ENCODE peak calls at places on chromosomes 2 and 18, in eight cellular contexts. M, J, O, U, R, H, Q and D are unnamed samples.

GRCh38 chr2:50143822-50144575 is 887.9 kb downstream of the NRXN1 start:
- DNase-seq in M (no peak), J (peak), O (no peak), U (no peak), R (no peak), H (no peak), Q (peak), D (no peak)

GRCh38 chr18:49412673-49413072 is 47.8 kb downstream of the DYM start:
- DNase-seq in M (no peak), J (no peak), O (no peak), U (no peak), R (no peak), H (no peak), Q (no peak), D (no peak)

GRCh38 chr2:195520671-195521155 is 136.3 kb upstream of the SLC39A10 start:
- DNase-seq in M (no peak), J (peak), O (no peak), U (no peak), R (no peak), H (no peak), Q (no peak), D (no peak)

GRCh38 chr2:191678437-191679110 is 638 bp downstream of the NABP1 start:
- DNase-seq in M (peak), J (peak), O (peak), U (peak), R (peak), H (peak), Q (peak), D (peak)

GRCh38 chr2:203484266-203485112 is 50.6 kb downstream of the RAPH1 start:
- DNase-seq in M (no peak), J (no peak), O (no peak), U (no peak), R (no peak), H (no peak), Q (peak), D (no peak)

GRCh38 chr2:221502270-221502973 is 69.7 kb downstream of the EPHA4 start:
- DNase-seq in M (no peak), J (no peak), O (no peak), U (no peak), R (no peak), H (no peak), Q (no peak), D (no peak)

GRCh38 chr2:218435003-218435982 is 16.4 kb downstream of the VIL1 start:
- DNase-seq in M (no peak), J (no peak), O (no peak), U (no peak), R (peak), H (peak), Q (no peak), D (no peak)

GRCh38 chr2:134189009-134189717 is 64.7 kb upstream of the MGAT5 start:
- DNase-seq in M (no peak), J (peak), O (no peak), U (no peak), R (no peak), H (no peak), Q (no peak), D (no peak)

GRCh38 chr2:238158807-238159539 is at the start of gene ERFE:
- DNase-seq in M (no peak), J (peak), O (peak), U (no peak), R (peak), H (no peak), Q (no peak), D (no peak)

GRCh38 chr18:36307513-36307912 is 10.0 kb downstream of the FHOD3 start:
- DNase-seq in M (no peak), J (no peak), O (no peak), U (no peak), R (no peak), H (no peak), Q (no peak), D (no peak)

GRCh38 chr2:143279672-143280071 is 150.5 kb downstream of the ARHGAP15 start:
- DNase-seq in M (no peak), J (no peak), O (no peak), U (no peak), R (no peak), H (no peak), Q (no peak), D (no peak)

GRCh38 chr2:143284087-143284675 is 155.0 kb downstream of the ARHGAP15 start:
- DNase-seq in M (no peak), J (peak), O (no peak), U (no peak), R (no peak), H (no peak), Q (no peak), D (no peak)

GRCh38 chr2:143280097-143280757 is 151.0 kb downstream of the ARHGAP15 start:
- DNase-seq in M (no peak), J (no peak), O (no peak), U (no peak), R (no peak), H (no peak), Q (no peak), D (no peak)

GRCh38 chr2:143282684-143283083 is 153.5 kb downstream of the ARHGAP15 start:
- DNase-seq in M (no peak), J (no peak), O (peak), U (no peak), R (no peak), H (no peak), Q (no peak), D (no peak)
- TF ChIP-seq CTCF in M (no peak), J (no peak), O (peak), U (no peak), R (no peak), H (no peak), Q (no peak), D (no peak)

GRCh38 chr2:37571571-37572136 is 99.8 kb downstream of the CDC42EP3 start:
- DNase-seq in M (no peak), J (no peak), O (no peak), U (no peak), R (no peak), H (no peak), Q (no peak), D (no peak)
- TF ChIP-seq POLR2A in M (no peak), J (no peak), O (no peak), U (no peak), R (no peak), H (no peak), Q (no peak), D (no peak)

GRCh38 chr18:62030091-62030985 is 137.5 kb upstream of the RNF152 start:
- DNase-seq in M (no peak), J (no peak), O (no peak), U (no peak), R (no peak), H (no peak), Q (no peak), D (no peak)
- TF ChIP-seq CTCF in M (no peak), J (no peak), O (no peak), U (no peak), R (no peak), H (no peak), Q (no peak), D (no peak)

DNA sequence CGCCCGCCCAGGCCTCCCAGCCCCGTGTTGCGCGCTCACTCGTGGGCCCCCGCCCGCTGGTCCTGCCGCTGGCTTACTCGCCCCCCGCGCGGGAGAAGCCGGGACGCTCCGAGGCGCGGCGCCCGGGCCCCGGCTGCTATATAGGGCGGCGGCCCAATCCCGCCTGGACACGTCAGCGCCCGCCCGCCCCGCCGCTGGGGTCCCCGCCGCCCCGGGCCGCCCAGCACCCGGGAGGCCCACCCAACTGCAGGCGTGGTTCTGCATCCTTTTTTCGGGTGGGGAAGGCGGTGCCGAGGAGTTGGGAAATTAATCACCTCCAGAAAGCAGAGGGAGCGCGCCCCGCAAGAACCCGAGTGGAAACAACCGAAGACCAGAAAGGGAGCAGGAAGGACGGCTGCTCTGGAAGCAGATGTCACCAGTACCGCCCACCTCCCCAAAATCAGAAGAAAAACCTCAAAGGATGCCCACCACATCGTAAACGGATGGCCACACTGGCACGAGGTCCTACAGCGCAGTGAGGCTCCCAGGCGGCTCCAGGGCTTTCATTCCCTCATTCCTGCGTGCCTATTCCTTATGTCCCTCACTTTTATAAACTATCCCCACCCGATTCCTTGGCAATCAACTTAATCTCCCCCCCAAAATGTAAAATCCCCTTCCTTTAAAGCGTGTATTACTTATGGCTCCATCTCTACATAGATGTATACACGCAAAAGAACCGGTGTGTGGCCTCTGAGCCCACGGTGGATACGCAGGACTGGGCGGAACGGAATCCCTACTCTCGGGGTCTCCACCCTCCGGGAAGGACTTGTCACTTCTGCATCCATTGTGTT is 42.5 kb downstream of the HDLBP start:
- DNase-seq in M (peak), J (no peak), O (peak), U (peak), R (no peak), H (peak), Q (peak), D (peak)
- TF ChIP-seq POLR2A in M (peak), J (peak), O (no peak), U (peak), R (no peak), H (no peak), Q (peak), D (peak)

GRCh38 chr2:214960677-214961076 is 151.2 kb upstream of the BARD1 start:
- DNase-seq in M (no peak), J (no peak), O (no peak), U (no peak), R (no peak), H (no peak), Q (no peak), D (no peak)
- TF ChIP-seq CTCF in M (peak), J (peak), O (no peak), U (no peak), R (no peak), H (no peak), Q (no peak), D (no peak)

GRCh38 chr2:96124406-96125265 is 8.3 kb upstream of the ADRA2B start:
- DNase-seq in M (no peak), J (no peak), O (no peak), U (no peak), R (no peak), H (no peak), Q (no peak), D (no peak)
- TF ChIP-seq POLR2A in M (no peak), J (no peak), O (no peak), U (no peak), R (no peak), H (no peak), Q (no peak), D (no peak)

DNA sequence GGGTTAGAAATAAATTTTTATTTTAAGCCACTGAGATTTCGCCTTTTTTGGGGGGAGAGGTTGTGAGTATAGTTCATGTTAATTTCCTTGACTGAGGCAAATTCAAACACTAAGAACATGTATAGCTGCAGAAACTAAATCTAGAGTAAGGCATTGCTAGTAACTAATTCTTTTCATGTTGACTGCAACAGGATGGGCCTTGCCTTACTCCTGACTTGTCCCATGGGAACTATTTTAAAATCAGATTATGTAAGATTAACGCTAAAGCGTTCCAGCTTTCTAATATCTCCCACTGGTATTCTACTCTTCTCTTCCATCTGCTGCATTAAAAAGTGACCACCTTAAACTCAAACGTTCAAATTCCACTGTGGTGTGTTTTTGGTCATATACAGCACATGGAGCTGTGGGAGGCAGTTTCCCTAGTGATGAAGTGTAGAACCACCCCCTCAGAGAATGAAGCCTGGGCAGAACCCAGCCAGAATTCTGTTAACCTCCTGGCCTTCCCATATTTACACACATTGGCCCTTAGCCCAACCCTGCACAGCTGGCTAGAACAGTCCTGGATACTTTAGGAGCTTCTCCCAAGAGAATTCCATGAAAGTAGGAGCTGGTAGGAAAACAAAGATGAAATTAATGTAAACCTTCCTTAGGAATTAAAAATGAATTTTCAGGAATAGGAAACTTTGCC is 687.8 kb downstream of the SLC4A3 start:
- DNase-seq in M (no peak), J (no peak), O (no peak), U (no peak), R (no peak), H (no peak), Q (no peak), D (peak)
- TF ChIP-seq CTCF in M (no peak), J (no peak), O (no peak), U (no peak), R (no peak), H (no peak), Q (no peak), D (no peak)